ENCODE peak calls at places on chromosome 7, in five cellular contexts. S is esophagus squamous epithelium, Z is AG04450, O is GM12878, P is astrocyte of the spinal cord. F is an unnamed sample.

GRCh38 chr7:135930565-135931423 is 46.4 kb downstream of the MTPN start:
- DNase-seq in S (no peak), Z (no peak), O (no peak), P (peak), F (peak)

GRCh38 chr7:28406192-28406591 is 6.1 kb upstream of the CREB5 start:
- DNase-seq in S (no peak), Z (no peak), O (no peak), P (no peak), F (no peak)

GRCh38 chr7:1923409-1924053 is 253.5 kb downstream of the ELFN1 start:
- DNase-seq in S (no peak), Z (no peak), O (no peak), P (no peak), F (no peak)

GRCh38 chr7:85840532-85840931 is 653.7 kb upstream of the SEMA3D start:
- DNase-seq in S (no peak), Z (no peak), O (no peak), P (no peak), F (no peak)

GRCh38 chr7:2654059-2654458 is 22.3 kb downstream of the TTYH3 start:
- DNase-seq in S (no peak), Z (no peak), O (no peak), P (no peak), F (no peak)

GRCh38 chr7:121214652-121215051 is 114.1 kb upstream of the WNT16 start:
- DNase-seq in S (no peak), Z (no peak), O (no peak), P (no peak), F (peak)

GRCh38 chr7:129665013-129665401 is 53.5 kb downstream of the NRF1 start:
- DNase-seq in S (no peak), Z (peak), O (no peak), P (peak), F (peak)

GRCh38 chr7:72336887-72337821 is 75.0 kb downstream of the CALN1 start:
- DNase-seq in S (no peak), Z (no peak), O (no peak), P (no peak), F (no peak)

GRCh38 chr7:50812847-50813475 is 30.3 kb upstream of the GRB10 start:
- DNase-seq in S (no peak), Z (no peak), O (no peak), P (peak), F (peak)

GRCh38 chr7:94154858-94155257 is 150.7 kb upstream of the BET1 start:
- DNase-seq in S (no peak), Z (no peak), O (no peak), P (no peak), F (no peak)

GRCh38 chr7:38909870-38910269 is 879 bp upstream of the VPS41 start:
- DNase-seq in S (no peak), Z (no peak), O (no peak), P (no peak), F (no peak)
- TF ChIP-seq CTCF in S (no peak), Z (no peak), O (no peak), P (peak), F (peak)

GRCh38 chr7:21782996-21783395 is 162.7 kb downstream of the CDCA7L start:
- DNase-seq in S (no peak), Z (no peak), O (no peak), P (peak), F (no peak)

DNA sequence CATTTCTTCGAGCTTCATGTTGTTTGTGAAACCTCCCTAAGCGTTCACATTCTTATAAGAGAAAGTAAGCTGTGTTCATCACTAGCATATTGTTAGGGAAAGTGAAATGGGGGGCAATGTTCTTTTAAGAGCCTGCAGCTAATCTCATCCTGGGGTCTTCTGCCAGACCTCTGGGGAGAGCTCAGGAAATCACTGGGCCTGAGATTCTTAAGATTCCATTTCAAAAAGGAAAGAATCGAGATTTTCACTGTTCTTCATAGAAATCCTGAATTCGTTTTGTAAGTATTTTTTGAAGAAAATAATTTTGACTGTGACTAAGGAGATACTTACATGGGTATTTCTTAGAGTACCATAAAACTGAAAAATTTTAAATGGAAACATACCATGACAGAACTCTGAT is 160.7 kb downstream of the CDCA7L start:
- DNase-seq in S (no peak), Z (no peak), O (no peak), P (no peak), F (no peak)
- H3K4me3 ChIP-seq in S (no peak), Z (no peak), O (no peak), P (no peak), F (no peak)

DNA sequence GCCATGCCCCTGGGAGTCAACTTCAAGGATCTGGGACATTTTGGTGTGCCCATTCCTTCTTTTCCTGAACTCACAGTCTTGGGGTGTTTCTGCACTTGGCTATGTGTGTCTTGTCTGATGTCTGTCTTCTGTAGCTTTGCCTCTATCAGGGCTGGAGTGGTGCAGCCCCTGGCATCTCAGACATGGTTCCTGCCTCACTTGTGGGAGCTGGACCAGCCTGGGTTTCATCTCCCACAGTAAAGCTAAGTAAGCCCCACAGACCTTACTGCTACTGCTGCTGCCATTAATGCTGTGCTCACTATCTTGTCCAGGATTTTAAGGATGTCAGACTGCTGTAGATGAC is 59.0 kb downstream of the ADCYAP1R1 start:
- DNase-seq in S (no peak), Z (no peak), O (no peak), P (no peak), F (no peak)
- TF ChIP-seq CTCF in S (no peak), Z (no peak), O (no peak), P (no peak), F (no peak)

GRCh38 chr7:18936265-18936664 is 181.2 kb downstream of the TWIST1 start:
- DNase-seq in S (no peak), Z (no peak), O (no peak), P (no peak), F (no peak)
- H3K4me3 ChIP-seq in S (no peak), Z (no peak), O (no peak), P (no peak), F (no peak)

GRCh38 chr7:96173777-96174176 is 148.1 kb downstream of the SLC25A13 start:
- DNase-seq in S (no peak), Z (no peak), O (no peak), P (no peak), F (no peak)
- TF ChIP-seq CTCF in S (no peak), Z (no peak), O (no peak), P (no peak), F (no peak)

GRCh38 chr7:37182011-37182478 is 266.6 kb downstream of the ELMO1 start:
- DNase-seq in S (no peak), Z (peak), O (peak), P (peak), F (peak)
- H3K4me3 ChIP-seq in S (no peak), Z (no peak), O (no peak), P (no peak), F (no peak)

F was measured in retinal pigment epithelial cell.